ENCODE peak calls at places on chromosomes 1 and 21, in four cellular contexts. D, S, R and A are unnamed samples.

GRCh38 chr1:227218870-227219578 is 99.3 kb downstream of the CDC42BPA start:
- DNase-seq in D (no peak), S (no peak), R (no peak), A (no peak)

GRCh38 chr21:46461909-46462308 is 3.2 kb downstream of the DIP2A start:
- DNase-seq in D (no peak), S (no peak), R (no peak), A (peak; percentile 39)

GRCh38 chr1:26336477-26337205 is 17.3 kb downstream of the CRYBG2 start:
- DNase-seq in D (peak; percentile 91), S (peak; percentile 88), R (no peak), A (peak; percentile 96)

GRCh38 chr1:161092621-161093028 is 3.3 kb upstream of the NECTIN4 start:
- DNase-seq in D (no peak), S (peak; percentile 60), R (no peak), A (no peak)

GRCh38 chr1:222369991-222370910 is 177.7 kb downstream of the HHIPL2 start:
- DNase-seq in D (no peak), S (no peak), R (no peak), A (no peak)

GRCh38 chr1:34408011-34408410 is 231.3 kb downstream of the C1orf94 start:
- DNase-seq in D (no peak), S (no peak), R (no peak), A (no peak)

GRCh38 chr21:46326110-46326703 is 2.3 kb downstream of the PCNT start:
- DNase-seq in D (no peak), S (no peak), R (no peak), A (no peak)

GRCh38 chr1:201486158-201486557 is 17.2 kb upstream of the PHLDA3 start:
- DNase-seq in D (no peak), S (no peak), R (no peak), A (no peak)

GRCh38 chr1:191572479-191572878 is 585.8 kb upstream of the RGS18 start:
- DNase-seq in D (no peak), S (no peak), R (no peak), A (no peak)

GRCh38 chr21:32817206-32817605 is 45.7 kb upstream of the PAXBP1 start:
- DNase-seq in D (peak; percentile 45), S (no peak), R (no peak), A (no peak)

GRCh38 chr1:187203257-187203656 is 374.5 kb downstream of the PLA2G4A start:
- DNase-seq in D (no peak), S (no peak), R (no peak), A (no peak)

GRCh38 chr1:107379826-107380225 is 239.0 kb downstream of the NTNG1 start:
- DNase-seq in D (no peak), S (no peak), R (no peak), A (no peak)
- TF ChIP-seq CTCF in D (no peak), S (no peak), R (no peak), A (no peak)

GRCh38 chr1:56576880-56577858 is 2.2 kb downstream of the PLPP3 start:
- DNase-seq in D (peak; percentile 36), S (no peak), R (no peak), A (peak; percentile 42)
- TF ChIP-seq CTCF in D (no peak), S (peak; percentile 18), R (peak; percentile 27), A (peak; percentile 44)

DNA sequence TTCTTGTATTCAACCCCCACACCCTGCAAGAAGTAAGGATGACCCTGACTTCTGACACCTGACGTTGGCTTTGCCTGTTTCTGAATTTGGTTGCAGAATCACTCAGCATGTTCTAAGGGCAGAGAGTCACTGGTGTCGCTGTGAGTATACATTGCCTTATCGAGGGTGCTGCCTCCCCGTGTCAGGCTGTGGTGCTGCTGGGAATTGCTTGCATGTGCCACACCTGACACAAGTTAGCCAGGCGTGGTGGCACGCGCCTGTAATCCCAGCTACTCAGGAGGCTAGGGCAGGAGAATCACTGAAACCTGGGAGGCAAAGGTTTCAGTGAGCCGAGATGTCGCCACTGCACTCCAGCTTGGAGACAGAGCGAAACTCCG is 45.9 kb downstream of the WDR4 start:
- DNase-seq in D (no peak), S (peak; percentile 46), R (peak; percentile 16), A (no peak)
- TF ChIP-seq CTCF in D (no peak), S (peak; percentile 11), R (peak; percentile 18), A (no peak)

GRCh38 chr1:23555949-23556640 is 3.2 kb downstream of the ID3 start:
- DNase-seq in D (no peak), S (no peak), R (no peak), A (peak; percentile 43)

GRCh38 chr1:23556661-23557470 is 2.4 kb downstream of the ID3 start:
- DNase-seq in D (no peak), S (no peak), R (no peak), A (peak; percentile 49)

GRCh38 chr1:23553896-23554480 is 5.3 kb downstream of the ID3 start:
- DNase-seq in D (no peak), S (no peak), R (no peak), A (no peak)

GRCh38 chr1:23554481-23555224 is 4.6 kb downstream of the ID3 start:
- DNase-seq in D (peak; percentile 80), S (peak; percentile 81), R (no peak), A (peak; percentile 92)

GRCh38 chr1:23555225-23555801 is 4.0 kb downstream of the ID3 start:
- DNase-seq in D (no peak), S (no peak), R (no peak), A (peak; percentile 47)
- TF ChIP-seq CTCF in D (no peak), S (no peak), R (no peak), A (no peak)

DNA sequence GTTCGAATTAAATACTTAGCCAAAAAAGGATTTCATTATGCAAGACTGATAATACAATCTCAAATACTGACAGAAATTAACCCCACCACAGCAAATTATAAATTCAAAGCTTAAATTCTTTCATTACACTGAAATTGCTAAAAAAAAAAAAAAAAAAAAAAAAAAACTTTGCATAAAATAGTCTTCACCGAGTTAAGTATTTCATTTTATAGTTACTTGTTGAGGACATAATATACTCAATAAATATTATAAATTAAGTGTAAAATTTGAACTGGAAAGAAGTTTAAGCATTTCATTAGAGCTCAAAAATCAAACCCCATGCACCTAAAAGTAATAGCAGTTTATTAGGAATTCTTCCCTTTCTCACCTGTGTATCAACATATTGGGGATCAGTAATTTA is 1.9 kb upstream of the PSMG1 start:
- DNase-seq in D (no peak), S (no peak), R (no peak), A (no peak)
- TF ChIP-seq CTCF in D (no peak), S (no peak), R (no peak), A (no peak)

GRCh38 chr1:117673405-117673804 is 67.6 kb downstream of the TENT5C start:
- DNase-seq in D (no peak), S (no peak), R (peak; percentile 6), A (no peak)

GRCh38 chr1:117675907-117676430 is 70.1 kb downstream of the TENT5C start:
- DNase-seq in D (no peak), S (no peak), R (no peak), A (no peak)

GRCh38 chr1:117676615-117677130 is 70.8 kb downstream of the TENT5C start:
- DNase-seq in D (no peak), S (no peak), R (no peak), A (no peak)

GRCh38 chr1:117672756-117673155 is 66.9 kb downstream of the TENT5C start:
- DNase-seq in D (no peak), S (no peak), R (no peak), A (no peak)

DNA sequence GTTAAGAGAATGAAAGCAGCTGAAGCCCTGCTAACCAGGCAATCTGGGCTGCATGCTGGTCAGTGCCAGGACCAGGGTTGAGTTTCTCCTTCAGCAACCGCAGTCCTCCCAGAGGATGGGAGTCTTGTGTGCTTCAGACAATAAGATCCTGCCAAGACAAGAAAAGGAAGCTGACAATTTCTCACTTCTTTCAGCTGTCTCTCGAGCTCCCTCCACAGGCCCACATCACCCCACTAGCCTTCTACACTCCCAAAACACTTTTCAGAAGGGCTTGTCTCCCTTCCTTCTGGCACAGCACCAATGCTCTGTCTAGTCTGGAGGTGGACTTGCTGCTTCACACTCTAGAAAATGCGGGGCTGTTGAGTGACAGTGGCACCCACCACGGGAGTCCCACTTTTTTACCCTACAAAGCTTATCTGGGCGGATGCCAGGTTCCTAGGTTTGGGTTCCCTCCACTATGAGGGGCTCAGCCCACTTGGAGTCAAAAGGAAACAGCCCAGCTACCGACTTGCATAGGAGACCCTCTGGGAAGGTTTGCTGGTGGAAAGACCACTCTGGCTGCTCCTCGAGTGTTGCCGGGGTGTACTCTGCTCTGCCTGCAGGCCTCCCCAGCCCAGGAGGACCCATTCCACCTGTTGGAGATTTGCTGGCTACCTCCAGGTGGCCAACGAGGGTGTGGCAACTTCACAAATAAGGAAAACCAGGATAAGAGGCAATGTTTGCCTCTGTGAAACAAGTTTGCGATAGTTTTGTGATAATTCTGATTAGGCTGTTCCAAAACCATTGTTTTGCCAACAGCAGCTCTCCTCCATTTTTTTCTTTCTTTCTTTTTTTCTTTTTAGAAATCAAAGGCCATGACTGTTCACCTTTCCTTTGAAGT is 68.9 kb downstream of the TENT5C start:
- DNase-seq in D (peak; percentile 63), S (no peak), R (no peak), A (peak; percentile 42)
- TF ChIP-seq CTCF in D (no peak), S (peak; percentile 25), R (peak; percentile 17), A (no peak)

GRCh38 chr1:156591432-156592157 is at the start of gene NAXE:
- DNase-seq in D (peak; percentile 68), S (peak; percentile 71), R (no peak), A (peak; percentile 83)
- TF ChIP-seq CTCF in D (no peak), S (no peak), R (no peak), A (no peak)